ENCODE peak calls at places on chromosomes 5 and 9, in six cellular contexts. M, G, D, I, N and Y are unnamed samples.
A peak's percentile ranks its signal among the peaks of the same experiment; 100 is the strongest.

GRCh38 chr9:14992025-14992424 is 81.8 kb upstream of the FREM1 start:
- DNase-seq in M (no peak), G (no peak), D (no peak), I (no peak), N (no peak), Y (peak; percentile 45)

GRCh38 chr9:91089405-91090131 is 272.1 kb downstream of the AUH start:
- DNase-seq in M (no peak), G (peak; percentile 25), D (no peak), I (peak; percentile 21), N (no peak), Y (no peak)

GRCh38 chr9:88326936-88327335 is 61.3 kb upstream of the SPIN1 start:
- DNase-seq in M (no peak), G (no peak), D (no peak), I (no peak), N (no peak), Y (no peak)

GRCh38 chr9:5559659-5560058 is 49.3 kb downstream of the PDCD1LG2 start:
- DNase-seq in M (no peak), G (no peak), D (no peak), I (no peak), N (no peak), Y (no peak)

GRCh38 chr5:131252824-131253171 is 11.1 kb upstream of the CDC42SE2 start:
- DNase-seq in M (no peak), G (no peak), D (peak; percentile 73), I (peak; percentile 34), N (peak; percentile 67), Y (peak; percentile 91)

GRCh38 chr9:109975574-109976327 is 195.8 kb downstream of the PALM2AKAP2 start:
- DNase-seq in M (no peak), G (no peak), D (no peak), I (no peak), N (no peak), Y (no peak)

GRCh38 chr9:137273095-137273490 is 4.4 kb upstream of the TOR4A start:
- DNase-seq in M (no peak), G (no peak), D (no peak), I (no peak), N (no peak), Y (no peak)

GRCh38 chr9:20832775-20833174 is 148.7 kb downstream of the FOCAD start:
- DNase-seq in M (no peak), G (no peak), D (no peak), I (no peak), N (no peak), Y (no peak)

GRCh38 chr5:53407373-53407772 is 73.1 kb upstream of the FST start:
- DNase-seq in M (no peak), G (no peak), D (no peak), I (no peak), N (no peak), Y (no peak)

GRCh38 chr5:94615843-94616242 is 2.6 kb downstream of the KIAA0825 start:
- DNase-seq in M (no peak), G (no peak), D (no peak), I (no peak), N (no peak), Y (no peak)

GRCh38 chr9:114538241-114538640 is 33.0 kb upstream of the WHRN start:
- DNase-seq in M (no peak), G (peak; percentile 88), D (peak; percentile 3), I (no peak), N (no peak), Y (peak; percentile 34)

GRCh38 chr9:29514336-29514735 is 1941.1 kb upstream of the C9orf72 start:
- DNase-seq in M (no peak), G (peak; percentile 27), D (no peak), I (no peak), N (no peak), Y (no peak)

GRCh38 chr9:137764981-137765380 is 112.6 kb upstream of the CACNA1B start:
- DNase-seq in M (no peak), G (no peak), D (no peak), I (no peak), N (no peak), Y (no peak)

GRCh38 chr5:79255786-79256557 is 20.0 kb downstream of the JMY start:
- DNase-seq in M (no peak), G (peak; percentile 65), D (no peak), I (peak; percentile 15), N (no peak), Y (no peak)

GRCh38 chr5:140042551-140043507 is at the start of gene NRG2:
- DNase-seq in M (peak; percentile 73), G (peak; percentile 87), D (peak; percentile 33), I (peak; percentile 77), N (peak; percentile 48), Y (peak; percentile 39)

GRCh38 chr5:367358-368130 is 46.0 kb downstream of the AHRR start:
- DNase-seq in M (no peak), G (no peak), D (no peak), I (peak; percentile 1), N (no peak), Y (no peak)

DNA sequence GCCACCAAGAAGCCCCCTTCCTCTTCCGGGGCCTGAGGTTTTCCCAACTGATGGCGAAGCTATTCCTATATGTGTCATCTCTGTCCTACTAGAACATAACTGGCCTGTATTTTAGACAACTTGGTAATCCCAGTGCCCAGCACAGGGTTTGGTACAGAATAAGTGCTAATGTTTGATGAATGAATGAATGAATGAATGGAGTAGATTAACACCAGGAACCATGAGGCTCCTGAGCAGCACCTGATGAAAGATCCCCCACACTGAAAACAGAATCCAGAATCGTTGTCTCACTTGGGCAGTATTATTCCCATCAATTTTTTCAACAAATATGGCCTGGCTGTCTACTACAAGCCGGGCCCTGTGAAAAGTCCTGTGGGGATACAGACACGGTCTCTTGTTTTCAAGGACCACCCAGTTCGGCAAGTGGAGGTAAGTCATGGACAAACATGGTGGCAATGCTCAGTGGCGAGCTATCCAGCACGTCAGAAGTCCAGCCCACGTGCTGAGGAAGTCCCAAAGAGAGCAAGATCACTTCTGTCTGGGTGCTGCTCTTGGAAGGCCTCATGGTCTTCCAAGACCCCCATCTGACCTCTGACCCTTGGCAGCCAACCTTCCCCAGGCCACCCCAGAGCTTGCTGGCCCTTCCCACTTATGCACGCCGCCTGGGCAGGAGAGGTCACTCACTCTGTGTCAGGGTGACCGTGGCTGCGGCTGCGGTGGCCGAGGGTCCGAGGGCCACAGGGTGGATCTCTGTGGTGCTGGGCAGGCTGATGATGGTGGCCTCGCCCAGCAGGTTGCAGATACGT is 1.0 kb downstream of the NAIF1 start:
- DNase-seq in M (no peak), G (no peak), D (no peak), I (no peak), N (no peak), Y (no peak)
- H3K4me3 ChIP-seq in M (peak overlapping the region; percentile 25), G (no peak overlapping the region), D (peak overlapping the region; percentile 47), I (peak overlapping the region; percentile 80), N (peak overlapping the region; percentile 89), Y (peak overlapping the region; percentile 11)

DNA sequence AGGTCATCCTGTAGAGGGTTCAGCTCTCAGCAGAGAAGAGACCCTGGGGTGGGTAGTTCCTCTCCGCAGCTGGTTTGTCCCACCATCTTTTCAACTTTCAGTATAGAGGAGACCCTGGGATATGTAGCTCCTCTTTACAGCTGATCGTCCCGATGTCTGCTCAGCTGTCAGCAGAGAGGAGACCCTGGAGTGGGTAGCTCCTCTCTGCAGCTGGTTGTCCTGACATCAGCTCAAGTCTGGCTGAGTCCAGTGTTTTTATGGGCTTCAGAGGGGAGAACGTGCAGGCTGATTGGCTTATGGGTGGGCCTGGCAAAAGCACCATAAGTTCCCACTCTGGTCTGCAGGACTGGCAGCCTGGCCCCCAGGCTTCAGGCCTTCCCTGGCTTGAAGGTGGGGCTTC is 80.8 kb downstream of the NLN start:
- DNase-seq in M (no peak), G (no peak), D (no peak), I (no peak), N (no peak), Y (no peak)
- H3K9me3 ChIP-seq in M (no peaks in the 10 kb centered on the region), G (peaks cover 2% of the 10 kb centered on the region), D (no peaks in the 10 kb centered on the region), I (no peaks in the 10 kb centered on the region), N (no peaks in the 10 kb centered on the region), Y (no peaks in the 10 kb centered on the region)

GRCh38 chr9:107492381-107492780 is 2.8 kb upstream of the KLF4 start:
- DNase-seq in M (no peak), G (no peak), D (no peak), I (no peak), N (no peak), Y (no peak)
- H3K27ac ChIP-seq in M (no peak overlapping the region), G (no peak overlapping the region), D (no peak overlapping the region), I (no peak overlapping the region), N (peak overlapping the region; percentile 91), Y (no peak overlapping the region)

GRCh38 chr9:98306384-98307145 is 51.1 kb upstream of the TBC1D2 start:
- DNase-seq in M (no peak), G (peak; percentile 70), D (no peak), I (peak; percentile 10), N (no peak), Y (no peak)
- H3K4me3 ChIP-seq in M (no peak overlapping the region), G (no peak overlapping the region), D (no peak overlapping the region), I (no peak overlapping the region), N (no peak overlapping the region), Y (no peak overlapping the region)

GRCh38 chr9:76665458-76665857 is 98.8 kb upstream of the PCA3 start:
- DNase-seq in M (no peak), G (no peak), D (no peak), I (no peak), N (no peak), Y (no peak)

GRCh38 chr9:76658510-76659231 is 105.6 kb upstream of the PCA3 start:
- DNase-seq in M (no peak), G (no peak), D (no peak), I (no peak), N (no peak), Y (peak; percentile 50)

GRCh38 chr9:76667521-76667957 is 96.7 kb upstream of the PCA3 start:
- DNase-seq in M (no peak), G (no peak), D (no peak), I (no peak), N (no peak), Y (no peak)

GRCh38 chr9:76664120-76664519 is 100.1 kb upstream of the PCA3 start:
- DNase-seq in M (no peak), G (no peak), D (no peak), I (no peak), N (no peak), Y (no peak)

DNA sequence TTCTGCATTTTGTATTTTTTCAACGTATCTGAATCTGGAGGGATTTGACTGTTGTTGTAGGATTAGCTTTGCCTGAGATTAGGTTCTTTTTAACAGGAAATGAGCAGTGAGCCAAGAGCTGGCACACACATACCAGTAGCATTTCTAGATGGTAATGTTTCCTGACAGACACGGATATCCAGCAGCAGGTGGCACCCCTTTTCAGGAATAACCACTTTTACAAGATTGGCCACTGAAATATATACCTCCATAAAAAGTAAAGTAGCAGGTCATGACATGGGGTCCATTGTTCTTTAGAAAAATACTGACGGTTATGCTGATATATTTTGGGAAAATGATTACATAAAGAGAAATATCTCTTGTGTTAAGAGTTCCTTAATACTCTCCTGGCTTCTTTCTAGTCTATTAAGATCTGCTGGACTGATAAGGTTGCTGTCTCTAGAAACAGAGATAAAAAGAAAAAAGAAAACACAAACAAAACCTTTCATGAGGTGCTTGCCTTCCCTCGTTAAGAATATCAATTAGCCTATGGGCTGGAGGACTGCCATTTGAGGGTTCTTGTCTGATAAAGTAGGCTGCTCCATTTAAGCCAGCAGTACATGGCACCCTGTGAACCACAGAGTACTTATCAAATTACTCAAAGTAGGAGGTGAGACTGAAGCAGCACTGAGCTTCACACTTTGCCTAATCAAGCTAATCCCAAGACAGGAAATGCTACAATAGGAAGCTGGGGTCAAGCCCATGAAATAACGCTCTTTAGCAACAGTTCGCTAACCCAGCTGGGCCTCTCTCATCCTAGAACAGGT is 101.6 kb upstream of the PCA3 start:
- DNase-seq in M (no peak), G (peak; percentile 38), D (no peak), I (no peak), N (no peak), Y (no peak)
- H3K9me3 ChIP-seq in M (peaks cover 6% of the 10 kb centered on the region), G (no peaks in the 10 kb centered on the region), D (no peaks in the 10 kb centered on the region), I (no peaks in the 10 kb centered on the region), N (no peaks in the 10 kb centered on the region), Y (no peaks in the 10 kb centered on the region)